ENCODE peak calls at places on chromosome 10, in six cellular contexts. J is K562, C is SK-N-SH, I is HepG2, V is GM12878, D is HCT116. L is an unnamed sample.
A peak's percentile ranks its signal among the peaks of the same experiment; 100 is the strongest.

GRCh38 chr10:49484501-49485230 is 54.3 kb downstream of the ERCC6 start:
- DNase-seq in D (no peak), C (no peak), J (no peak), I (no peak), V (no peak), L (no peak)

GRCh38 chr10:45375716-45376231 is 1.8 kb downstream of the ALOX5 start:
- DNase-seq in C (no peak), I (no peak), J (no peak), D (no peak), V (no peak), L (no peak)

GRCh38 chr10:123945506-123945905 is 53.9 kb upstream of the CPXM2 start:
- DNase-seq in V (no peak), D (peak; percentile 63), C (no peak), J (peak; percentile 9), I (no peak), L (peak; percentile 57)

GRCh38 chr10:88186335-88186734 is 322.9 kb downstream of the PTEN start:
- DNase-seq in V (no peak), C (no peak), I (no peak), D (no peak), J (no peak), L (peak; percentile 6)

GRCh38 chr10:132878091-132878729 is 64.2 kb downstream of the CFAP46 start:
- DNase-seq in C (no peak), D (no peak), I (no peak), V (no peak), J (no peak), L (no peak)

GRCh38 chr10:106571216-106571954 is 593.1 kb downstream of the SORCS1 start:
- DNase-seq in V (no peak), C (peak; percentile 34), J (peak; percentile 3), D (no peak), I (no peak), L (no peak)

GRCh38 chr10:71045188-71045841 is 156.9 kb upstream of the PCBD1 start:
- DNase-seq in C (no peak), J (no peak), I (no peak), D (no peak), V (no peak), L (no peak)

GRCh38 chr10:33025039-33025438 is 67.0 kb upstream of the ITGB1 start:
- DNase-seq in J (no peak), V (no peak), I (no peak), D (no peak), C (no peak), L (no peak)

GRCh38 chr10:68813554-68813953 is 13.8 kb upstream of the STOX1 start:
- DNase-seq in C (no peak), I (no peak), V (no peak), D (no peak), J (no peak), L (no peak)

GRCh38 chr10:112275512-112276245 is 7.5 kb upstream of the TECTB start:
- DNase-seq in D (no peak), V (no peak), J (no peak), I (peak; percentile 98), C (no peak), L (no peak)

GRCh38 chr10:130934333-130935035 is 377.0 kb downstream of the TCERG1L start:
- DNase-seq in I (no peak), D (no peak), C (no peak), J (no peak), V (no peak), L (no peak)

GRCh38 chr10:130231211-130231850 is 95.1 kb downstream of the GLRX3 start:
- DNase-seq in C (no peak), I (no peak), V (no peak), J (no peak), D (no peak), L (no peak)

GRCh38 chr10:46229144-46229563 is 57.6 kb upstream of the ANTXRL start:
- DNase-seq in C (peak; percentile 74), J (peak; percentile 75), I (peak; percentile 46), D (no peak), V (no peak), L (no peak)

GRCh38 chr10:21427804-21428481 is 97.5 kb downstream of the SKIDA1 start:
- DNase-seq in J (no peak), D (peak; percentile 23), I (peak; percentile 24), C (no peak), V (no peak), L (no peak)

GRCh38 chr10:97771913-97772823 is at the start of gene SFRP5:
- DNase-seq in J (peak; percentile 76), C (peak; percentile 75), D (no peak), V (no peak), I (no peak), L (no peak)

GRCh38 chr10:12484945-12485805 is 135.8 kb downstream of the CAMK1D start:
- DNase-seq in V (peak; percentile 76), D (no peak), J (no peak), I (peak; percentile 13), C (no peak), L (peak; percentile 46)

GRCh38 chr10:57202356-57202755 is 841.3 kb upstream of the ZWINT start:
- DNase-seq in I (no peak), D (no peak), J (no peak), V (no peak), C (no peak), L (no peak)

GRCh38 chr10:29634764-29635625 is at the start of gene SVIL:
- DNase-seq in D (no peak), C (no peak), J (no peak), V (no peak), I (peak; percentile 61), L (no peak)

GRCh38 chr10:42953684-42954674 is 122.9 kb upstream of the RET start:
- DNase-seq in C (no peak), J (no peak), D (no peak), I (no peak), V (no peak), L (no peak)

GRCh38 chr10:42952931-42953683 is 123.8 kb upstream of the RET start:
- DNase-seq in V (no peak), J (no peak), C (no peak), D (no peak), I (no peak), L (no peak)

GRCh38 chr10:42952358-42952757 is 124.5 kb upstream of the RET start:
- DNase-seq in D (peak; percentile 40), I (peak; percentile 13), J (peak; percentile 33), V (no peak), C (no peak), L (peak; percentile 88)

GRCh38 chr10:42950606-42951485 is 126.0 kb upstream of the RET start:
- DNase-seq in D (no peak), V (no peak), I (no peak), J (no peak), C (no peak), L (no peak)

DNA sequence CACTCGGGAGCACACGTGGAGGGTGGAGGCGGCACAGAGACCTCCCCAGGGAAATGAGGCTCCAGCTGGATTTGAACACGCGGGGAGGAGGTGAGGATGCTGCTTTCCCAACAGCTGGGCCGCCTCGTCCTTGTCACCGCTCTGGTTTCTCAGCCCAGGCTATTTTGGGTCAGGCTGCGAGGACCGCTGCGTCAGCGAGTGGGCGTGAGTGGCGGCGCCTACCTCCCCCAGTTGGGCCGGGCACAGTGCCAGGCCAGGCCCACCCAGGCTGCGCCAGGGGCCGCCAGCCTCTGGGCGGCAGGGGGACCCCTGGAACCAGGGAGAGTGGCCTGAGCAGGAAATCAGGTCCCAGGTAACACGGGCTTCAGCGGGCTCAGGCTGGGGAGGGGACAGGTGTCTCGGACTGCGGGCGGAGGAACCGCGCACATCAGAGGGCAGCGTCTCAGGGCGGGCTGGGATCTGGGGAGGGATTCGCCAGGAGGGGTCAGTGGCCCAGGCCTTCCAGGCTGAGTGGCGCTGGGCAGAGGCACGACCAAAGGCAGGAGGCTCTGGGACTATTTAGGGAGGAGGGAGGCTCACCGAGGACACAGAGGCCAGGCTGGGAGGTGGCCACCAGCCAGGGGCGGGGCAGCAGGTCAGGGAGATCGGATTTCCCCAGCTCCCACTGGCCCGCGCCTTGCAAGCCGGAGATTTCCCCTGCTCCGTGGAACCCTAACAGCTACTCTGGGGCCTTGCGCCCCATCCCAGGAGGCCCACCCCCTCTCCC is 125.2 kb upstream of the RET start:
- DNase-seq in C (no peak), D (no peak), V (no peak), J (no peak), I (no peak), L (peak; percentile 75)
- TF ChIP-seq JUND in C (no peak), D (no peak), V (no peak), J (no peak), I (no peak), L (no peak)

DNA sequence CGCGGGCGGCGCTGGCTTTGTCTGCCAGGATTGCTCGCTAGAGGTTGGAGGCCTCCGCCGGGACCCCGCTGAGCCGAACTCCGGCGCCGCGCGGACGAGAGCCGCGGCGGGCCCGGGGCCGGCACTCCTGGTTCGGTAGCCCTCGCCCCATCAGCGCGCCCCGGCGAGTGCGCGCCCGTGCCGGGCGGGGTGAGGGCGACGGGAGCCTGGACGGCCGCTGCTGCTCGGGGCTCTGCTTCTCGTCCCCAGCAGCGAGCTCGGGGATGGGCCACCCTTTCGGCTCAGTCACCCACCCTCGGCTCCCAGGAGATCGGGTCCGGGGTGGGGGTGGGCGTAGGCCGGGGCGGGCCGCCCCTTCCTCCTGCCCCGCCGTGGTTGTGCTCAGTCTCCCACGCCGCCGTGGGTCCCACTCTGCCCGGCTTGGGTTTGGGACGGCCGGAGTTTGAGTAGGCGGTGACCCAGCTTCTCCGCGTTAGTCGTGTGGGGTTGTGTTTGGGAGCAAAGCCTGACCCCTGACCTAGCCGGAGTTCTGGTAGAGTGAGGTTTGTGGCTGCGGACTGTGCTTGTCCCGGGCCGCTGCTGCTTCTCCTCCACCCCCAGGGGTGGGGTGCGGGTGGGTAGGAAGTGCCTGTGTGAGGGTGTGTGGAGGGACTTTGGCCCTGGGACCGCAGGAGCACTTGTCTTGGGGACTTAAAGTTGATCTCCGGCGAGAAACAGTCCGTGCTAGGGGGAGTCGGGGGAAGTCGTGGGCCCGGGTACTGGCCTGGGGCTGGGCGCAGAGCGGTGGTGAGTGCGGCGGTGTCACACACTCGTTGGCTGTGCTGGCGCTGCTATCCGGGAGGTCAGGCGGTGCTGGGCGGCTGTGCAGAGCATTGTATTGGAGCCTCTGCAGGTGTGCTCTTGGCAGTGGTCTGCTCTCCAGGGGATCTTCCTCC is 683 bp downstream of the TSPAN14 start:
- DNase-seq in D (no peak), J (peak; percentile 59), C (peak; percentile 79), I (no peak), V (no peak), L (peak; percentile 72)
- TF ChIP-seq JUND in D (no peak), J (no peak), C (no peak), I (no peak), V (no peak), L (no peak)

DNA sequence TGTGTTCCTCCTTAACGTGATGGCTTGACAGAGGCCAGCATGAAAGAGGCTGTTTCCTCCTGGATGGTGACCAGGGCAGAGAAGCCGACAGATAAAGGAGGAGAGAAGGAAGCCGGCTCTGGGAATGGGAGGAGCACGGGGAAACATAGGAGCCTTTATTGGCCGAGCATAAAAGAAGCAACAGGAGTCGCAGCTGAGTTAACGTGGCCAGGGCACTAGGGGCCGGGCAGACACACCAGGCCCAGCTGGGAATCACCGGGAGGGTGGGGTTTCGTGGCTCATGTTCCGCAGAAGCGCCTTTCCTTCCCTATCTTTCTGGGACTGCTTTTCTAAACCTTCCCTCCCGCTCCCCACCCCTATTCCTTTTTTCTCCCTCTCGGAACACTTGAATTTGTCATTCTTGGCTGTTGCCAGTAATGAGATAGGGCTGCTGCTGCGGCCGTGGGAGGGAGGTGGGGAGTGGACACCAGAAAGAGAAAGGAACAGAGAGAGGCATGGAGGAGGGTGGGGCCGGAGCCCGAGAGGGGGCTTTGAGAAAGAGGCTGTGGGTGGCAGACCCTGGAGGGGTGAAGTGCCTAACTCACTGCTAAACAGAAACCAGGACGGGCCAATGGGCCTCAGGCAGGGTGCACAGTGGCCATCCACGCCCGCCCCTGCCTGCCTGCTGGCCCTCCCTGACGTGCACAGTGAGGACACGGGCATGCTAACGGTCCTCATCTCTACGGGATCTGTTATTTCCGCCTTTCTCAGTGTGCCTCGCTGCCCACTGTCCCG is 65.2 kb downstream of the COL13A1 start:
- DNase-seq in D (peak; percentile 26), J (no peak), I (no peak), C (peak; percentile 81), V (no peak), L (no peak)
- TF ChIP-seq JUND in D (no peak), J (no peak), I (no peak), C (no peak), V (no peak), L (no peak)

GRCh38 chr10:60905580-60905979 is 38.4 kb downstream of the RHOBTB1 start:
- DNase-seq in C (no peak), V (no peak), D (no peak), I (no peak), J (no peak), L (no peak)
- TF ChIP-seq JUND in C (no peak), V (no peak), D (no peak), I (no peak), J (no peak), L (no peak)

L was measured in T47D.